ENCODE peak calls at places on chromosomes 11 and 22, in six cellular contexts. F is neural crest cell, E is dorsolateral prefrontal cortex, A is stomach, O is astrocyte of the cerebellum, T is fibroblast of mammary gland. J is an unnamed sample.

GRCh38 chr11:79482800-79483199 is 42.0 kb upstream of the TENM4 start:
- DNase-seq in O (no peak), T (no peak), F (no peak), A (no peak), E (no peak), J (no peak)

GRCh38 chr11:65078151-65078550 is 5.7 kb downstream of the CDCA5 start:
- DNase-seq in F (peak), T (peak), O (no peak), E (no peak), A (peak), J (no peak)

GRCh38 chr22:36329217-36330078 is 58.3 kb downstream of the MYH9 start:
- DNase-seq in A (peak), E (peak), T (peak), O (peak), F (no peak), J (peak)

GRCh38 chr22:27987557-27987956 is 68.5 kb upstream of the PITPNB start:
- DNase-seq in A (peak), F (no peak), O (peak), E (no peak), T (peak), J (no peak)

GRCh38 chr11:13826505-13827278 is 135.8 kb upstream of the SPON1 start:
- DNase-seq in E (no peak), A (no peak), F (no peak), O (no peak), T (peak), J (no peak)

GRCh38 chr11:119320593-119321524 is 3.9 kb upstream of the MCAM start:
- DNase-seq in E (no peak), A (peak), O (no peak), T (peak), F (peak), J (no peak)

GRCh38 chr11:33802414-33802950 is 28.2 kb upstream of the FBXO3 start:
- DNase-seq in T (peak), F (peak), O (peak), E (peak), A (peak), J (peak)

GRCh38 chr11:11036185-11037161 is 178.6 kb upstream of the ZBED5 start:
- DNase-seq in F (no peak), O (peak), T (peak), E (no peak), A (no peak), J (no peak)

GRCh38 chr22:19767427-19768380 is 7.1 kb downstream of the TBX1 start:
- DNase-seq in F (no peak), O (no peak), E (no peak), T (no peak), A (no peak), J (no peak)

GRCh38 chr11:2368851-2369180 is 8.3 kb upstream of the CD81 start:
- DNase-seq in F (no peak), A (no peak), O (no peak), T (no peak), E (no peak), J (no peak)

GRCh38 chr11:106644824-106645223 is 373.5 kb downstream of the GUCY1A2 start:
- DNase-seq in A (no peak), E (no peak), T (peak), F (no peak), O (no peak), J (no peak)

GRCh38 chr22:41966607-41967240 is 2.5 kb upstream of the SEPTIN3 start:
- DNase-seq in F (no peak), E (no peak), O (peak), T (peak), A (peak), J (no peak)

GRCh38 chr11:62433141-62433543 is 14.3 kb downstream of the SCGB1A1 start:
- DNase-seq in E (no peak), A (no peak), T (no peak), O (no peak), F (no peak), J (no peak)

GRCh38 chr11:103601230-103601846 is 435.1 kb upstream of the DDI1 start:
- DNase-seq in A (no peak), F (peak), O (peak), E (no peak), T (peak), J (no peak)

GRCh38 chr11:21229224-21229623 is 559.8 kb downstream of the NELL1 start:
- DNase-seq in T (no peak), O (no peak), A (no peak), E (no peak), F (no peak), J (no peak)

GRCh38 chr11:21225860-21226259 is 556.5 kb downstream of the NELL1 start:
- DNase-seq in E (no peak), A (no peak), T (no peak), O (no peak), F (no peak), J (no peak)
- TF ChIP-seq CTCF in E (no peak), A (no peak), T (no peak), O (no peak), F (no peak), J (no peak)

GRCh38 chr11:132052904-132053303 is 682.5 kb downstream of the NTM start:
- DNase-seq in T (no peak), A (no peak), F (no peak), O (no peak), E (no peak), J (no peak)

GRCh38 chr11:132055296-132055695 is 684.9 kb downstream of the NTM start:
- DNase-seq in E (no peak), A (no peak), F (no peak), T (no peak), O (no peak), J (no peak)

GRCh38 chr11:132058211-132058772 is 687.9 kb downstream of the NTM start:
- DNase-seq in T (peak), F (no peak), O (no peak), A (no peak), E (no peak), J (no peak)

GRCh38 chr11:132054822-132055221 is 684.4 kb downstream of the NTM start:
- DNase-seq in T (peak), O (peak), F (no peak), A (no peak), E (no peak), J (no peak)

DNA sequence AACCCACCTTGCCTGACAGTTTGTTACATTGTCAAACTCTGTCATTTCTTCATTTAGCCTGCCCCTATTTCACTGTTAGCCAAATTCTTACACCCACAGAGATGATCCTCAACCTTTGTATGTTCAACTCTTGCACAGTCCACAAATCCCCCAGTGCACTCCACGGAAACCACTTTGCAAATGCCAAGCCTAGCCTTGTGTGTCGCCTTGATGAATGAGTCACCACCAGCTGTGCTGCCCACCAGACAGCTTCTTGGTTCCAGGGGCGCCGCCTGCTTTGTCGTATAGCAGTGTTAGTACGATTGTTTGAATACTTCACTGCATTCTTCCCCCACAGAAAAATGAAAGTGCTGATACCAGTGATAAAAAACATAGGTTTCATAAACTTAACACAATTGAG is 686.3 kb downstream of the NTM start:
- DNase-seq in F (no peak), A (no peak), E (peak), T (peak), O (peak), J (no peak)
- TF ChIP-seq CTCF in F (no peak), A (no peak), E (no peak), T (no peak), O (no peak), J (no peak)

GRCh38 chr11:26550022-26550421 is 22.0 kb downstream of the MUC15 start:
- DNase-seq in T (no peak), A (no peak), O (no peak), F (no peak), E (no peak), J (no peak)

GRCh38 chr11:26553182-26553581 is 18.9 kb downstream of the MUC15 start:
- DNase-seq in F (no peak), A (no peak), T (no peak), O (no peak), E (no peak), J (no peak)

GRCh38 chr11:26556582-26556981 is 15.5 kb downstream of the MUC15 start:
- DNase-seq in F (no peak), A (no peak), E (no peak), T (no peak), O (no peak), J (no peak)

GRCh38 chr11:26549176-26549575 is 22.9 kb downstream of the MUC15 start:
- DNase-seq in O (no peak), A (no peak), F (no peak), T (no peak), E (no peak), J (no peak)

GRCh38 chr11:26551186-26551801 is 20.8 kb downstream of the MUC15 start:
- DNase-seq in E (no peak), O (no peak), F (no peak), A (no peak), T (peak), J (no peak)
- TF ChIP-seq CTCF in E (peak), O (no peak), F (peak), A (no peak), T (peak), J (peak)

GRCh38 chr11:1307998-1308744 is 1.3 kb downstream of the TOLLIP start:
- DNase-seq in F (no peak), A (peak), E (peak), O (no peak), T (peak), J (no peak)

GRCh38 chr11:1310315-1310687 is 869 bp upstream of the TOLLIP start:
- DNase-seq in T (no peak), O (no peak), E (no peak), F (no peak), A (no peak), J (no peak)

GRCh38 chr11:1310772-1311468 is 1.5 kb upstream of the TOLLIP start:
- DNase-seq in F (no peak), A (no peak), E (no peak), O (no peak), T (no peak), J (peak)

GRCh38 chr11:1308745-1309497 is 511 bp downstream of the TOLLIP start:
- DNase-seq in T (peak), O (no peak), F (no peak), E (peak), A (no peak), J (no peak)

DNA sequence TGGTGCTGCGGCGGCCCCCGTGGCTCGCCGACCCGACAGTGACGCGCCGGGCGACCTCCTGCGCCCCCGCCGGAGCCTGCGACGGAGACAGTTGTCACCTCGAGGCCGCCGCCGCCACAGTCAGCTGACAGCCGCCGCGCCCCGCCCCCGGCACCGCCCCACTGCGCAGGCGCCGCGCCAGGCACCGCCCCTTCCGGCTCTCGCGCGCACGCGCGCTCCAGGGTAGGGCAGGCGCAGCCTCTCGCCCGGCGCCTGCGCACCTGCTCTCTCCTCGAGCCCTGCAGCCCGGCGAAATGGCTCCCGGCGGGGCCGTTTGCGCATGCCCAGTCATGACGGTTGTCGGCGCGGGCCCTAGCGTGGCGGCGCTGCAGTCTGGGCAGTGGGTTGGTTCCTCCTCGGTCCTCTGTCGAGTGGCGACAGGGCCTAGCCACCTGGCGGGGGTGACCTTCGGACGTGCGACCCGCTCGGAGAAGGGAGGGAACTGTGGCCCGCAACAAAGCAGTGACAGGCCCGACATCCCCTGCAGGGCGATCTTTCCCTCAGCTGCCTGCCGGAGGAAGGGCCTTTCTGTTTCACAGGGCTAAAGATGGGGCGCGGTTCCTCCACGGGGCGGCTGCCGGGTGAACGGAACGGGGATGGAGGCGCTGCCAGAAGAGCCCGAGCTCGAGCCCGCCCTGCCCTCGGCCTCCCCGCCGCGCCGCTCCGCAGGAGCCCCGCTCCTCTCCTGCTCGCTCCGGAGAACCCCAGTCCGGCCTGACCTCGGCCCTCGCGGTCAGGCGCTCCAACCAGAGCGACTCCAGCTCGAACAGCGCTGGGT is at the start of gene TOLLIP:
- DNase-seq in O (peak), A (peak), E (peak), T (peak), F (peak), J (peak)
- TF ChIP-seq CTCF in O (peak), A (no peak), E (peak), T (peak), F (peak), J (no peak)

GRCh38 chr11:132140056-132140455 is 769.6 kb downstream of the NTM start:
- DNase-seq in O (no peak), T (no peak), A (no peak), F (no peak), E (no peak), J (no peak)
- TF ChIP-seq CTCF in O (no peak), T (no peak), A (no peak), F (peak), E (no peak), J (no peak)

GRCh38 chr11:67629386-67630229 is at the start of gene NUDT8:
- DNase-seq in E (peak), O (peak), A (peak), F (peak), T (peak), J (peak)
- TF ChIP-seq CTCF in E (peak), O (no peak), A (no peak), F (peak), T (peak), J (peak)

J was measured in mesothelial cell of epicardium.